ENCODE peak calls at places on chromosomes 4 and X, in six cellular contexts. S, M, Y, U, J and G are unnamed samples.

GRCh38 chrX:45771560-45772340 is 571.1 kb upstream of the DIPK2B start:
- DNase-seq in J (peak; percentile 59), Y (peak; percentile 83), U (peak; percentile 78), M (no peak), S (no peak), G (no peak)

GRCh38 chr4:113316879-113317278 is 267.4 kb downstream of the ANK2 start:
- DNase-seq in U (peak; percentile 5), M (no peak), Y (peak; percentile 58), J (no peak), S (no peak), G (no peak)

GRCh38 chrX:130539721-130540321 is 138.0 kb downstream of the RBMX2 start:
- DNase-seq in S (peak; percentile 2), Y (peak; percentile 69), J (peak; percentile 51), U (peak; percentile 57), M (no peak), G (peak; percentile 19)

GRCh38 chrX:141278306-141278705 is 36.0 kb upstream of the SPANXC start:
- DNase-seq in J (no peak), M (no peak), Y (no peak), S (no peak), U (peak; percentile 34), G (no peak)

GRCh38 chr4:101791189-101791572 is 651 bp downstream of the BANK1 start:
- DNase-seq in U (no peak), S (no peak), Y (peak; percentile 65), J (no peak), M (no peak), G (no peak)

GRCh38 chr4:84596826-84597225 is 13.9 kb downstream of the CDS1 start:
- DNase-seq in U (no peak), S (no peak), Y (peak; percentile 49), J (peak; percentile 71), M (no peak), G (no peak)

GRCh38 chrX:28802625-28803024 is 215.4 kb downstream of the IL1RAPL1 start:
- DNase-seq in S (no peak), M (no peak), Y (no peak), U (no peak), J (no peak), G (no peak)

GRCh38 chrX:21658152-21658737 is at the start of gene KLHL34:
- DNase-seq in U (no peak), J (no peak), S (no peak), Y (peak; percentile 45), M (no peak), G (no peak)

GRCh38 chrX:68433155-68433980 is at the start of gene OPHN1:
- DNase-seq in Y (peak; percentile 84), S (no peak), J (peak; percentile 85), M (no peak), U (peak; percentile 75), G (peak; percentile 28)

GRCh38 chr4:2942532-2943363 is 20.5 kb downstream of the NOP14 start:
- DNase-seq in Y (peak; percentile 61), M (no peak), J (peak; percentile 78), S (no peak), U (no peak), G (no peak)

GRCh38 chr4:88949605-88950004 is 107.4 kb downstream of the FAM13A start:
- DNase-seq in Y (no peak), M (no peak), S (no peak), U (no peak), J (no peak), G (no peak)

GRCh38 chr4:76518241-76518640 is 83.2 kb downstream of the SHROOM3 start:
- DNase-seq in S (no peak), Y (no peak), U (peak; percentile 55), J (no peak), M (no peak), G (no peak)

GRCh38 chrX:42237956-42238355 is 314.6 kb upstream of the CASK start:
- DNase-seq in S (no peak), U (no peak), Y (no peak), M (no peak), J (no peak), G (peak; percentile 4)

GRCh38 chr4:176400816-176401461 is 81.2 kb downstream of the SPCS3 start:
- DNase-seq in J (no peak), M (peak; percentile 21), S (no peak), Y (no peak), U (peak; percentile 77), G (no peak)

GRCh38 chrX:7131621-7132020 is 15.9 kb upstream of the STS start:
- DNase-seq in J (no peak), U (no peak), S (no peak), Y (no peak), M (no peak), G (no peak)

GRCh38 chr4:17153572-17153971 is 255.1 kb upstream of the LDB2 start:
- DNase-seq in U (peak; percentile 26), S (no peak), J (no peak), Y (no peak), M (no peak), G (no peak)

GRCh38 chr4:114494257-114494803 is 104.3 kb upstream of the UGT8 start:
- DNase-seq in M (no peak), S (no peak), Y (no peak), J (no peak), U (no peak), G (no peak)

GRCh38 chr4:90445380-90445779 is 318.2 kb downstream of the CCSER1 start:
- DNase-seq in S (no peak), U (no peak), J (no peak), Y (no peak), M (no peak), G (no peak)

GRCh38 chrX:45843518-45843917 is 642.8 kb upstream of the DIPK2B start:
- DNase-seq in J (no peak), M (no peak), Y (no peak), S (no peak), U (no peak), G (no peak)

GRCh38 chrX:150936556-150936955 is 38.1 kb upstream of the CD99L2 start:
- DNase-seq in U (no peak), M (no peak), S (no peak), J (no peak), Y (no peak), G (no peak)

GRCh38 chrX:135557344-135557743 is 36.9 kb downstream of the INTS6L start:
- DNase-seq in M (no peak), U (no peak), J (no peak), Y (no peak), S (no peak), G (no peak)

GRCh38 chrX:46408553-46409407 is 136.4 kb downstream of the ZNF674 start:
- DNase-seq in Y (peak; percentile 88), S (peak; percentile 20), M (no peak), J (peak; percentile 63), U (peak; percentile 81), G (peak; percentile 68)

GRCh38 chr4:48248559-48248953 is 21.1 kb downstream of the TEC start:
- DNase-seq in Y (no peak), S (no peak), J (no peak), M (no peak), U (no peak), G (no peak)

GRCh38 chr4:114076865-114077264 is 97.4 kb upstream of the ARSJ start:
- DNase-seq in M (no peak), J (no peak), U (peak; percentile 61), S (no peak), Y (no peak), G (no peak)

GRCh38 chr4:54318904-54319303 is 89.8 kb downstream of the PDGFRA start:
- DNase-seq in J (no peak), Y (no peak), M (peak; percentile 34), U (peak; percentile 62), S (peak; percentile 8), G (peak; percentile 31)

GRCh38 chrX:39385022-39385421 is 583.8 kb downstream of the MID1IP1 start:
- DNase-seq in Y (no peak), M (no peak), U (no peak), S (no peak), J (no peak), G (no peak)

GRCh38 chr4:149029056-149029651 is 586.9 kb upstream of the NR3C2 start:
- DNase-seq in M (no peak), U (peak; percentile 0), J (no peak), S (no peak), Y (peak; percentile 58), G (no peak)

GRCh38 chr4:36054750-36055467 is 189.4 kb downstream of the ARAP2 start:
- DNase-seq in U (no peak), J (no peak), S (no peak), M (no peak), Y (no peak), G (peak; percentile 77)

GRCh38 chr4:128861856-128862518 is 52.5 kb downstream of the JADE1 start:
- DNase-seq in S (no peak), Y (no peak), U (no peak), M (no peak), J (peak; percentile 58), G (no peak)

GRCh38 chrX:69546417-69546816 is 42.3 kb downstream of the NALF2 start:
- DNase-seq in U (no peak), M (no peak), Y (no peak), S (no peak), J (no peak), G (no peak)

GRCh38 chrX:19382500-19383145 is 38.9 kb downstream of the PDHA1 start:
- DNase-seq in S (peak; percentile 5), Y (peak; percentile 66), U (peak; percentile 33), M (no peak), J (peak; percentile 62), G (no peak)

GRCh38 chr4:83889802-83890201 is 353.9 kb downstream of the GPAT3 start:
- DNase-seq in U (peak; percentile 41), M (peak; percentile 17), S (no peak), Y (no peak), J (no peak), G (peak; percentile 29)

GRCh38 chrX:44344194-44344593 is 722 bp upstream of the EFHC2 start:
- DNase-seq in Y (peak; percentile 73), M (no peak), S (no peak), J (peak; percentile 52), U (no peak), G (no peak)
- H3K4me3 ChIP-seq in Y (peak overlapping the region; percentile 37), M (no peak overlapping the region), S (no peak overlapping the region), J (peak overlapping the region; percentile 41), U (no peak overlapping the region), G (no peak overlapping the region)

GRCh38 chrX:65451663-65452062 is 82.9 kb downstream of the LAS1L start:
- DNase-seq in U (peak; percentile 22), J (no peak), S (no peak), Y (no peak), M (no peak), G (no peak)
- TF ChIP-seq CTCF in U (peak; percentile 39), J (peak; percentile 31), S (peak; percentile 53), Y (no peak), M (peak; percentile 12), G (peak; percentile 44)

GRCh38 chr4:33746979-33747378 is 2497.3 kb downstream of the ARAP2 start:
- DNase-seq in J (no peak), S (no peak), Y (no peak), M (no peak), U (peak; percentile 20), G (no peak)
- H3K4me3 ChIP-seq in J (no peak overlapping the region), S (no peak overlapping the region), Y (no peak overlapping the region), M (no peak overlapping the region), U (no peak overlapping the region), G (no peak overlapping the region)

GRCh38 chr4:123246085-123246484 is 150.5 kb upstream of the SPRY1 start:
- DNase-seq in J (no peak), U (no peak), S (no peak), Y (no peak), M (no peak), G (no peak)

GRCh38 chr4:123248260-123248659 is 148.3 kb upstream of the SPRY1 start:
- DNase-seq in J (no peak), Y (no peak), M (peak; percentile 44), S (no peak), U (peak; percentile 49), G (no peak)

GRCh38 chr4:123249821-123250220 is 146.8 kb upstream of the SPRY1 start:
- DNase-seq in J (no peak), Y (no peak), S (no peak), U (no peak), M (no peak), G (no peak)

GRCh38 chr4:123244233-123244632 is 152.4 kb upstream of the SPRY1 start:
- DNase-seq in J (peak; percentile 69), U (peak; percentile 17), M (no peak), S (no peak), Y (peak; percentile 55), G (no peak)
- TF ChIP-seq CTCF in J (peak; percentile 12), U (no peak), M (no peak), S (no peak), Y (no peak), G (no peak)